ENCODE peak calls at places on chromosomes 5 and 9, in seven cellular contexts. G is A549, R is HL-60, S is HepG2, Y is HCT116, M is GM23338, C is SK-N-SH. W is an unnamed sample.

GRCh38 chr5:83632874-83633273 is 87.8 kb downstream of the HAPLN1 start:
- DNase-seq in G (no peak), R (no peak), S (no peak), Y (peak), M (no peak), C (no peak), W (no peak)

GRCh38 chr9:13424872-13425271 is 145.4 kb upstream of the MPDZ start:
- DNase-seq in G (no peak), R (no peak), S (no peak), Y (no peak), M (no peak), C (no peak), W (no peak)

GRCh38 chr5:179802207-179802883 is 4.3 kb downstream of the MGAT4B start:
- DNase-seq in G (no peak), R (no peak), S (no peak), Y (no peak), M (no peak), C (no peak), W (no peak)

GRCh38 chr9:104907278-104907951 is 20.5 kb downstream of the ABCA1 start:
- DNase-seq in G (no peak), R (no peak), S (no peak), Y (no peak), M (no peak), C (no peak), W (no peak)

GRCh38 chr5:166595274-166595951 is 1696.0 kb upstream of the WWC1 start:
- DNase-seq in G (no peak), R (no peak), S (no peak), Y (no peak), M (peak), C (no peak), W (no peak)

GRCh38 chr5:31090467-31090866 is 103.0 kb upstream of the CDH6 start:
- DNase-seq in G (no peak), R (no peak), S (no peak), Y (no peak), M (no peak), C (no peak), W (no peak)

GRCh38 chr9:2466703-2467102 is 154.9 kb upstream of the VLDLR start:
- DNase-seq in G (no peak), R (no peak), S (no peak), Y (no peak), M (no peak), C (no peak), W (no peak)

GRCh38 chr9:13278368-13279246 is 885 bp downstream of the MPDZ start:
- DNase-seq in G (peak), R (no peak), S (peak), Y (no peak), M (peak), C (peak), W (no peak)

GRCh38 chr9:133227242-133227860 is 18.3 kb upstream of the OBP2B start:
- DNase-seq in G (no peak), R (no peak), S (no peak), Y (no peak), M (no peak), C (no peak), W (no peak)

GRCh38 chr5:73411927-73412596 is 36.5 kb downstream of the FOXD1 start:
- DNase-seq in G (no peak), R (no peak), S (no peak), Y (no peak), M (peak), C (no peak), W (no peak)

GRCh38 chr9:133238851-133239532 is 29.9 kb upstream of the OBP2B start:
- DNase-seq in G (peak), R (peak), S (peak), Y (peak), M (peak), C (peak), W (no peak)

GRCh38 chr5:27313549-27313948 is 275.2 kb upstream of the CDH9 start:
- DNase-seq in G (no peak), R (peak), S (no peak), Y (no peak), M (no peak), C (no peak), W (no peak)

GRCh38 chr5:40483316-40483715 is 196.4 kb upstream of the PTGER4 start:
- DNase-seq in G (no peak), R (no peak), S (no peak), Y (no peak), M (no peak), C (no peak), W (no peak)

GRCh38 chr9:35734096-35734495 is 1.6 kb downstream of the CREB3 start:
- DNase-seq in G (no peak), R (no peak), S (no peak), Y (no peak), M (no peak), C (no peak), W (no peak)

GRCh38 chr9:129550199-129550839 is 70.6 kb downstream of the C9orf50 start:
- DNase-seq in G (peak), R (no peak), S (no peak), Y (no peak), M (peak), C (peak), W (no peak)

DNA sequence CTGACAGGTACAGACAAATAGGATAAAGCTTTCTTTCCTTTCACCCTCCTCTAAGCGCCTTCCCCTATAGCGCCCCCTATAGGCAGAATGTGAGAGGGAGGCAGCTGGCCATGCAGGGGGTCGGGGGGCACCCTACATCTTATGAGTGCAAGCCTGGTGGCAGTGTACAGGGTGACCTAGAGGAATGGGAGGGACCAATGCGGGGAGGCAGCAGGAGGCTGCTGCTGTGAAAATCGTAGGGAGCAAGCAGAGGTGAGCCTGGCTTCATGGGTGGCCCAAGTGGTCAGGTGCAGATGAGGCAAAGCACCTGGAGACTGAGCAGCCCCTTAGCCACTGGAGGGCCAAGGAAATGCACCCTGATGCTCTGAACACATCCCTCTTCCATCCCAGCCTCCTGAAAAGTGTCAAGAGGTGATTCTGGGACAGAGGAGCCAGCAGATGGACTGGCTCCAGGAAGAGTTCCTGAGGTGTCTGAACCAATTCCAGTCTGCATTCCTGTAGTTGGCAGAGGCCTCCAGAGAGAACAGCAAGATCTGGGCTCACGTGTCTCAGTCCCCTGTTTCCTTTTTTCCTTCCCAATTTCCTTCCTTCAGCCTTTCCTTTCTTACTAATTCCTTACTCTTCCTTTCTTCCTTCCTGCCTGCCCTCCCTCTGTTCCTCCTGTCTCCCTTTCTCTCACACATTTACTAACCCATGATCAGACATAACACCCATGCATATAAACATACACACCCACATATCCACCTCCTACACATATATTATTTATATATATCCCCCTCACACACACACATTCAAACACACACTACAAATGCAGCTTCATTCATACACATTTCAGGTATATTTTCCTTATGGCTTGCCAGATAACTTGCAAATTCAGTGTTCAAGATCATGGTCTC is 32.8 kb upstream of the GALNT10 start:
- DNase-seq in G (no peak), R (no peak), S (no peak), Y (no peak), M (peak), C (no peak), W (no peak)
- TF ChIP-seq REST in G (no peak), R (no peak), S (no peak), Y (no peak), M (no peak), C (no peak), W (no peak)

GRCh38 chr9:136940526-136941230 is 3.9 kb downstream of the FBXW5 start:
- DNase-seq in G (no peak), R (no peak), S (no peak), Y (no peak), M (no peak), C (no peak), W (no peak)
- TF ChIP-seq REST in G (no peak), R (no peak), S (no peak), Y (no peak), M (no peak), C (no peak), W (no peak)

GRCh38 chr5:34687269-34688011 is 31.3 kb downstream of the RAI14 start:
- DNase-seq in G (peak), R (no peak), S (no peak), Y (peak), M (no peak), C (no peak), W (no peak)
- TF ChIP-seq REST in G (no peak), R (no peak), S (no peak), Y (no peak), M (no peak), C (no peak), W (no peak)

GRCh38 chr5:134432677-134433359 is 21.1 kb upstream of the CDKN2AIPNL start:
- DNase-seq in G (no peak), R (no peak), S (no peak), Y (no peak), M (no peak), C (no peak), W (no peak)
- TF ChIP-seq REST in G (no peak), R (no peak), S (no peak), Y (no peak), M (no peak), C (no peak), W (no peak)

GRCh38 chr5:106755789-106756188 is 914.9 kb downstream of the EFNA5 start:
- DNase-seq in G (no peak), R (no peak), S (no peak), Y (no peak), M (no peak), C (no peak), W (no peak)
- TF ChIP-seq REST in G (no peak), R (no peak), S (no peak), Y (no peak), M (no peak), C (no peak), W (no peak)

GRCh38 chr5:177980776-177981175 is 15.3 kb downstream of the PROP1 start:
- DNase-seq in G (no peak), R (no peak), S (no peak), Y (no peak), M (no peak), C (no peak), W (no peak)
- TF ChIP-seq REST in G (no peak), R (no peak), S (no peak), Y (no peak), M (no peak), C (no peak), W (no peak)

DNA sequence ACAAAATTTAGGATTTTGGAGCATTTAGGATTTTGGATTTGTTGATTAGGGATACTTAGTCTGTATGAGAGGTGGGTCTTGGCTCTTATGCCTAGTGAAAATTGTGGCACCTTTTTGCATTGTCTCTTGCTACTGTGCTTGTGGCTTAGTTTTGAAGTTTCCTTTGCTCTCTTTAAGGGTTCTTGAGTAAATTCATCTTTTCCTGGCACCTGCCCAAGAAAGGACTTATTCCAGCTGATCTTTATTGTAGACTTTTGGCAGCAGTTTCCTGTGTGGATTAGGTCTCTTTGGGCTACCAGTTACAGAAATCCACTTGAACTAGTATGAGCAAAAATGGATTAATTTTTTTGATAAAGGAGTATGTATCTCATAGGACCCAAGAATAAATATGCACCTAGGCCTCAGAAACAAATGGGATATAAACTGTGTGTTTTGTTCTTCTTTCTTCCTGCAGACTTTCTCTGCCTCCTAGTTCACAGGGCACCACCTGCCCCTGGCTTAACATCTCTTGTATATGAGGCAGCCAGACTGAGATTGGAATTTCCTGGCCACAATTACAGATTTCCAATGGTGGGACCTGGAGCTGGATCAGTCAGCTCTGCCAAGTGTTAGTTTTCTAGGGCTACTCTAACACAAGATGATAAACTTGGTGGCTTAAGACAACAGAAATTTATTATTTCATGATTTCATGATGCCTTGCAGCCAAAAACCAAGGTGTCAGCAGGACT is 44.6 kb downstream of the FOCAD start:
- DNase-seq in G (no peak), R (no peak), S (no peak), Y (no peak), M (no peak), C (no peak), W (no peak)
- TF ChIP-seq REST in G (no peak), R (no peak), S (no peak), Y (no peak), M (no peak), C (no peak), W (no peak)

W was measured in GM12878.